ENCODE peak calls at places on chromosomes 1 and 21, in four cellular contexts. B is Right ventricle myocardium superior; X is OCI-LY7; L is effector CD4-positive, alpha-beta T cell. E is an unnamed sample.

GRCh38 chr1:15937706-15938168 is 38.2 kb downstream of the ZBTB17 start:
- DNase-seq in B (no peak), X (peak), L (no peak), E (peak)

GRCh38 chr1:39901486-39902120 is at the start of gene MYCL:
- DNase-seq in B (peak), X (peak), L (peak), E (peak)

GRCh38 chr1:100277866-100278265 is 11.8 kb downstream of the RTCA start:
- DNase-seq in B (no peak), X (peak), L (no peak), E (no peak)

GRCh38 chr21:29486306-29486705 is 187.6 kb downstream of the BACH1 start:
- DNase-seq in B (no peak), X (no peak), L (no peak), E (no peak)

GRCh38 chr1:43367904-43368645 is at the start of gene ELOVL1:
- DNase-seq in B (peak), X (peak), L (peak), E (peak)

GRCh38 chr1:220094016-220094911 is at the start of gene IARS2:
- DNase-seq in B (peak), X (peak), L (peak), E (peak)

GRCh38 chr1:54850082-54850730 is 36.8 kb downstream of the DHCR24 start:
- DNase-seq in B (no peak), X (no peak), L (no peak), E (no peak)

GRCh38 chr1:53131590-53131938 is 10.9 kb downstream of the SLC1A7 start:
- DNase-seq in B (no peak), X (no peak), L (no peak), E (no peak)

GRCh38 chr1:203544485-203544884 is 50.5 kb downstream of the OPTC start:
- DNase-seq in B (no peak), X (no peak), L (no peak), E (no peak)

GRCh38 chr1:191348328-191348727 is 809.9 kb upstream of the RGS18 start:
- DNase-seq in B (no peak), X (no peak), L (no peak), E (no peak)

GRCh38 chr21:44640761-44641160 is 3.6 kb downstream of the KRTAP10-10 start:
- DNase-seq in B (no peak), X (no peak), L (no peak), E (no peak)

GRCh38 chr1:62068978-62069377 is 125.7 kb upstream of the L1TD1 start:
- DNase-seq in B (no peak), X (no peak), L (no peak), E (no peak)

GRCh38 chr21:42350271-42350885 is 416 bp downstream of the TFF2 start:
- DNase-seq in B (no peak), X (no peak), L (no peak), E (no peak)

GRCh38 chr1:61300899-61301298 is 218.5 kb downstream of the NFIA start:
- DNase-seq in B (no peak), X (no peak), L (no peak), E (no peak)

GRCh38 chr1:56302878-56303277 is 276.5 kb downstream of the PLPP3 start:
- DNase-seq in B (no peak), X (no peak), L (no peak), E (no peak)

GRCh38 chr1:44698138-44698537 is 23.6 kb downstream of the ARMH1 start:
- DNase-seq in B (no peak), X (peak), L (no peak), E (peak)

GRCh38 chr1:25711555-25712298 is 88.3 kb upstream of the SELENON start:
- DNase-seq in B (peak), X (peak), L (peak), E (peak)

GRCh38 chr21:46594276-46594675 is 10.6 kb downstream of the S100B start:
- DNase-seq in B (no peak), X (peak), L (no peak), E (peak)

GRCh38 chr1:64856564-64856963 is 109.8 kb downstream of the JAK1 start:
- DNase-seq in B (no peak), X (peak), L (no peak), E (peak)

GRCh38 chr1:240474133-240474614 is 137.8 kb downstream of the GREM2 start:
- DNase-seq in B (no peak), X (no peak), L (no peak), E (peak)

E was measured in NB4.